ENCODE peak calls at places on chromosomes 5 and 9, in nine cellular contexts. One of them, this sample, is unnamed.

GRCh38 chr5:28164568-28164967 is 1126.2 kb upstream of the CDH9 start:
- DNase-seq in anterior cingulate cortex: no peak
- DNase-seq in H54: no peak
- DNase-seq in NCI-H748 treated with DMSO at 0.1 percent for 48 hours: no peak
- DNase-seq in activated CD4-positive, alpha-beta T cell treated with anti-CD3 and anti-CD28 coated beads for 1 hour: no peak
- DNase-seq in endothelial cell of umbilical vein: no peak
- DNase-seq in cardiac fibroblast: no peak
- DNase-seq in aorta: no peak
- DNase-seq in sciatic nerve: no peak
- DNase-seq in this sample: no peak

GRCh38 chr5:143402464-143403356 is 776 bp downstream of the NR3C1 start:
- DNase-seq in activated CD4-positive, alpha-beta T cell treated with anti-CD3 and anti-CD28 coated beads for 1 hour: peak; percentile 34
- DNase-seq in NCI-H748 treated with DMSO at 0.1 percent for 48 hours: peak; percentile 13
- DNase-seq in H54: no peak
- DNase-seq in sciatic nerve: peak; percentile 81
- DNase-seq in cardiac fibroblast: peak; percentile 65
- DNase-seq in aorta: peak; percentile 81
- DNase-seq in endothelial cell of umbilical vein: peak; percentile 64
- DNase-seq in anterior cingulate cortex: no peak
- DNase-seq in this sample: peak; percentile 41

GRCh38 chr5:68381060-68381459 is 165.5 kb downstream of the PIK3R1 start:
- DNase-seq in H54: no peak
- DNase-seq in endothelial cell of umbilical vein: no peak
- DNase-seq in aorta: no peak
- DNase-seq in sciatic nerve: no peak
- DNase-seq in activated CD4-positive, alpha-beta T cell treated with anti-CD3 and anti-CD28 coated beads for 1 hour: no peak
- DNase-seq in cardiac fibroblast: no peak
- DNase-seq in anterior cingulate cortex: no peak
- DNase-seq in NCI-H748 treated with DMSO at 0.1 percent for 48 hours: no peak
- DNase-seq in this sample: no peak

GRCh38 chr5:10111575-10111974 is 138.1 kb downstream of the ATPSCKMT start:
- DNase-seq in activated CD4-positive, alpha-beta T cell treated with anti-CD3 and anti-CD28 coated beads for 1 hour: no peak
- DNase-seq in anterior cingulate cortex: no peak
- DNase-seq in cardiac fibroblast: peak; percentile 72
- DNase-seq in sciatic nerve: no peak
- DNase-seq in endothelial cell of umbilical vein: no peak
- DNase-seq in H54: peak; percentile 73
- DNase-seq in aorta: no peak
- DNase-seq in NCI-H748 treated with DMSO at 0.1 percent for 48 hours: peak; percentile 97
- DNase-seq in this sample: peak; percentile 51

GRCh38 chr5:52895070-52895469 is 94.1 kb upstream of the ITGA2 start:
- DNase-seq in anterior cingulate cortex: no peak
- DNase-seq in sciatic nerve: no peak
- DNase-seq in H54: no peak
- DNase-seq in cardiac fibroblast: no peak
- DNase-seq in endothelial cell of umbilical vein: no peak
- DNase-seq in aorta: no peak
- DNase-seq in activated CD4-positive, alpha-beta T cell treated with anti-CD3 and anti-CD28 coated beads for 1 hour: no peak
- DNase-seq in NCI-H748 treated with DMSO at 0.1 percent for 48 hours: no peak
- DNase-seq in this sample: no peak

GRCh38 chr5:74257645-74258328 is 382.7 kb downstream of the ENC1 start:
- DNase-seq in sciatic nerve: peak; percentile 72
- DNase-seq in endothelial cell of umbilical vein: no peak
- DNase-seq in cardiac fibroblast: peak; percentile 61
- DNase-seq in aorta: peak; percentile 70
- DNase-seq in NCI-H748 treated with DMSO at 0.1 percent for 48 hours: no peak
- DNase-seq in H54: no peak
- DNase-seq in activated CD4-positive, alpha-beta T cell treated with anti-CD3 and anti-CD28 coated beads for 1 hour: no peak
- DNase-seq in anterior cingulate cortex: no peak
- DNase-seq in this sample: no peak

GRCh38 chr5:76372320-76373054 is 30.6 kb upstream of the IQGAP2 start:
- DNase-seq in activated CD4-positive, alpha-beta T cell treated with anti-CD3 and anti-CD28 coated beads for 1 hour: no peak
- DNase-seq in cardiac fibroblast: peak; percentile 85
- DNase-seq in sciatic nerve: no peak
- DNase-seq in aorta: no peak
- DNase-seq in endothelial cell of umbilical vein: no peak
- DNase-seq in H54: peak; percentile 86
- DNase-seq in anterior cingulate cortex: no peak
- DNase-seq in NCI-H748 treated with DMSO at 0.1 percent for 48 hours: no peak
- DNase-seq in this sample: peak; percentile 95

GRCh38 chr5:140174014-140174413 is 974 bp upstream of the CYSTM1 start:
- DNase-seq in H54: no peak
- DNase-seq in cardiac fibroblast: no peak
- DNase-seq in NCI-H748 treated with DMSO at 0.1 percent for 48 hours: no peak
- DNase-seq in anterior cingulate cortex: no peak
- DNase-seq in aorta: no peak
- DNase-seq in sciatic nerve: no peak
- DNase-seq in activated CD4-positive, alpha-beta T cell treated with anti-CD3 and anti-CD28 coated beads for 1 hour: no peak
- DNase-seq in endothelial cell of umbilical vein: no peak
- DNase-seq in this sample: no peak

GRCh38 chr9:7560669-7561305 is 238.8 kb downstream of the DMAC1 start:
- DNase-seq in sciatic nerve: no peak
- DNase-seq in activated CD4-positive, alpha-beta T cell treated with anti-CD3 and anti-CD28 coated beads for 1 hour: no peak
- DNase-seq in anterior cingulate cortex: no peak
- DNase-seq in aorta: no peak
- DNase-seq in NCI-H748 treated with DMSO at 0.1 percent for 48 hours: no peak
- DNase-seq in cardiac fibroblast: no peak
- DNase-seq in endothelial cell of umbilical vein: no peak
- DNase-seq in H54: no peak
- DNase-seq in this sample: no peak

GRCh38 chr5:176365663-176366574 is 632 bp downstream of the ARL10 start:
- DNase-seq in H54: no peak
- DNase-seq in NCI-H748 treated with DMSO at 0.1 percent for 48 hours: no peak
- DNase-seq in activated CD4-positive, alpha-beta T cell treated with anti-CD3 and anti-CD28 coated beads for 1 hour: no peak
- DNase-seq in endothelial cell of umbilical vein: peak; percentile 45
- DNase-seq in anterior cingulate cortex: no peak
- DNase-seq in sciatic nerve: peak; percentile 79
- DNase-seq in cardiac fibroblast: peak; percentile 54
- DNase-seq in aorta: peak; percentile 75
- DNase-seq in this sample: no peak

GRCh38 chr9:33742051-33742450 is 53.3 kb upstream of the PRSS3 start:
- DNase-seq in sciatic nerve: no peak
- DNase-seq in cardiac fibroblast: no peak
- DNase-seq in aorta: no peak
- DNase-seq in endothelial cell of umbilical vein: no peak
- DNase-seq in activated CD4-positive, alpha-beta T cell treated with anti-CD3 and anti-CD28 coated beads for 1 hour: no peak
- DNase-seq in anterior cingulate cortex: no peak
- DNase-seq in H54: no peak
- DNase-seq in NCI-H748 treated with DMSO at 0.1 percent for 48 hours: no peak
- DNase-seq in this sample: no peak

GRCh38 chr5:43105369-43106289 is 15.1 kb upstream of the ZNF131 start:
- DNase-seq in sciatic nerve: peak; percentile 95
- DNase-seq in NCI-H748 treated with DMSO at 0.1 percent for 48 hours: peak; percentile 100
- DNase-seq in cardiac fibroblast: peak; percentile 98
- DNase-seq in endothelial cell of umbilical vein: peak; percentile 98
- DNase-seq in aorta: peak; percentile 93
- DNase-seq in H54: peak; percentile 82
- DNase-seq in activated CD4-positive, alpha-beta T cell treated with anti-CD3 and anti-CD28 coated beads for 1 hour: peak; percentile 82
- DNase-seq in anterior cingulate cortex: peak; percentile 48
- DNase-seq in this sample: peak; percentile 93

GRCh38 chr5:32504923-32505596 is 60.5 kb upstream of the ZFR start:
- DNase-seq in activated CD4-positive, alpha-beta T cell treated with anti-CD3 and anti-CD28 coated beads for 1 hour: no peak
- DNase-seq in endothelial cell of umbilical vein: peak; percentile 95
- DNase-seq in sciatic nerve: peak; percentile 70
- DNase-seq in anterior cingulate cortex: peak; percentile 31
- DNase-seq in NCI-H748 treated with DMSO at 0.1 percent for 48 hours: peak; percentile 94
- DNase-seq in aorta: peak; percentile 64
- DNase-seq in H54: no peak
- DNase-seq in cardiac fibroblast: peak; percentile 82
- DNase-seq in this sample: peak; percentile 79

GRCh38 chr5:62489471-62489870 is 76.9 kb downstream of the IPO11 start:
- DNase-seq in endothelial cell of umbilical vein: no peak
- DNase-seq in aorta: no peak
- DNase-seq in H54: no peak
- DNase-seq in NCI-H748 treated with DMSO at 0.1 percent for 48 hours: no peak
- DNase-seq in activated CD4-positive, alpha-beta T cell treated with anti-CD3 and anti-CD28 coated beads for 1 hour: no peak
- DNase-seq in cardiac fibroblast: no peak
- DNase-seq in sciatic nerve: no peak
- DNase-seq in anterior cingulate cortex: no peak
- DNase-seq in this sample: no peak

GRCh38 chr9:99030610-99031009 is 74.3 kb upstream of the TGFBR1 start:
- DNase-seq in H54: no peak
- DNase-seq in anterior cingulate cortex: no peak
- DNase-seq in cardiac fibroblast: no peak
- DNase-seq in sciatic nerve: no peak
- DNase-seq in NCI-H748 treated with DMSO at 0.1 percent for 48 hours: no peak
- DNase-seq in aorta: no peak
- DNase-seq in activated CD4-positive, alpha-beta T cell treated with anti-CD3 and anti-CD28 coated beads for 1 hour: no peak
- DNase-seq in endothelial cell of umbilical vein: no peak
- DNase-seq in this sample: no peak

GRCh38 chr5:127723571-127723970 is 20.4 kb downstream of the CCDC192 start:
- DNase-seq in aorta: no peak
- DNase-seq in NCI-H748 treated with DMSO at 0.1 percent for 48 hours: no peak
- DNase-seq in endothelial cell of umbilical vein: peak; percentile 81
- DNase-seq in H54: no peak
- DNase-seq in anterior cingulate cortex: no peak
- DNase-seq in cardiac fibroblast: peak; percentile 50
- DNase-seq in activated CD4-positive, alpha-beta T cell treated with anti-CD3 and anti-CD28 coated beads for 1 hour: no peak
- DNase-seq in sciatic nerve: peak; percentile 65
- DNase-seq in this sample: no peak

GRCh38 chr5:33468811-33469435 is 28.2 kb downstream of the TARS1 start:
- DNase-seq in sciatic nerve: no peak
- DNase-seq in endothelial cell of umbilical vein: no peak
- DNase-seq in cardiac fibroblast: peak; percentile 35
- DNase-seq in H54: no peak
- DNase-seq in NCI-H748 treated with DMSO at 0.1 percent for 48 hours: no peak
- DNase-seq in aorta: no peak
- DNase-seq in anterior cingulate cortex: no peak
- DNase-seq in activated CD4-positive, alpha-beta T cell treated with anti-CD3 and anti-CD28 coated beads for 1 hour: no peak
- DNase-seq in this sample: no peak

GRCh38 chr5:77225531-77225930 is 15.1 kb downstream of the PDE8B start:
- DNase-seq in H54: no peak
- DNase-seq in aorta: no peak
- DNase-seq in anterior cingulate cortex: no peak
- DNase-seq in endothelial cell of umbilical vein: no peak
- DNase-seq in sciatic nerve: no peak
- DNase-seq in activated CD4-positive, alpha-beta T cell treated with anti-CD3 and anti-CD28 coated beads for 1 hour: no peak
- DNase-seq in cardiac fibroblast: peak; percentile 20
- DNase-seq in NCI-H748 treated with DMSO at 0.1 percent for 48 hours: no peak
- DNase-seq in this sample: no peak